ENCODE peak calls at places on chromosomes 11 and 22, in ten cellular contexts. One of them, this sample, is unnamed.

GRCh38 chr11:78253797-78254196 is 65.1 kb downstream of the USP35 start:
- DNase-seq in stimulated activated CD4-positive, alpha-beta T cell treated with anti-CD3 and anti-CD28 coated beads, Interleukin-2, amount 100 ng/mL, for 4 hours: no peak
- DNase-seq in foreskin fibroblast: peak; percentile 30
- DNase-seq in heart right ventricle: no peak
- DNase-seq in activated naive CD8-positive, alpha-beta T cell treated with anti-CD3 and anti-CD28 coated beads, Interleukin-2, amount 50 U/mL, for 16 hours: no peak
- DNase-seq in osteocyte: no peak
- DNase-seq in SK-N-MC: no peak
- DNase-seq in SJSA1: no peak
- DNase-seq in foreskin keratinocyte: no peak
- DNase-seq in Caki2: no peak
- DNase-seq in this sample: no peak

GRCh38 chr11:40405614-40406013 is 1053.8 kb downstream of the LRRC4C start:
- DNase-seq in stimulated activated CD4-positive, alpha-beta T cell treated with anti-CD3 and anti-CD28 coated beads, Interleukin-2, amount 100 ng/mL, for 4 hours: no peak
- DNase-seq in foreskin fibroblast: no peak
- DNase-seq in heart right ventricle: no peak
- DNase-seq in activated naive CD8-positive, alpha-beta T cell treated with anti-CD3 and anti-CD28 coated beads, Interleukin-2, amount 50 U/mL, for 16 hours: no peak
- DNase-seq in osteocyte: no peak
- DNase-seq in SK-N-MC: no peak
- DNase-seq in SJSA1: no peak
- DNase-seq in foreskin keratinocyte: no peak
- DNase-seq in Caki2: no peak
- DNase-seq in this sample: no peak

GRCh38 chr11:75152651-75153553 is 2.0 kb downstream of the SLCO2B1 start:
- DNase-seq in stimulated activated CD4-positive, alpha-beta T cell treated with anti-CD3 and anti-CD28 coated beads, Interleukin-2, amount 100 ng/mL, for 4 hours: no peak
- DNase-seq in foreskin fibroblast: no peak
- DNase-seq in heart right ventricle: no peak
- DNase-seq in activated naive CD8-positive, alpha-beta T cell treated with anti-CD3 and anti-CD28 coated beads, Interleukin-2, amount 50 U/mL, for 16 hours: no peak
- DNase-seq in osteocyte: no peak
- DNase-seq in SK-N-MC: no peak
- DNase-seq in SJSA1: no peak
- DNase-seq in foreskin keratinocyte: no peak
- DNase-seq in Caki2: no peak
- DNase-seq in this sample: no peak

GRCh38 chr11:45091563-45092392 is 54.7 kb upstream of the PRDM11 start:
- DNase-seq in stimulated activated CD4-positive, alpha-beta T cell treated with anti-CD3 and anti-CD28 coated beads, Interleukin-2, amount 100 ng/mL, for 4 hours: no peak
- DNase-seq in foreskin fibroblast: no peak
- DNase-seq in heart right ventricle: no peak
- DNase-seq in activated naive CD8-positive, alpha-beta T cell treated with anti-CD3 and anti-CD28 coated beads, Interleukin-2, amount 50 U/mL, for 16 hours: no peak
- DNase-seq in osteocyte: no peak
- DNase-seq in SK-N-MC: no peak
- DNase-seq in SJSA1: peak; percentile 90
- DNase-seq in foreskin keratinocyte: no peak
- DNase-seq in Caki2: no peak
- DNase-seq in this sample: peak; percentile 79

GRCh38 chr11:74318241-74318932 is 6.9 kb upstream of the P4HA3 start:
- DNase-seq in stimulated activated CD4-positive, alpha-beta T cell treated with anti-CD3 and anti-CD28 coated beads, Interleukin-2, amount 100 ng/mL, for 4 hours: no peak
- DNase-seq in foreskin fibroblast: peak; percentile 24
- DNase-seq in heart right ventricle: no peak
- DNase-seq in activated naive CD8-positive, alpha-beta T cell treated with anti-CD3 and anti-CD28 coated beads, Interleukin-2, amount 50 U/mL, for 16 hours: no peak
- DNase-seq in osteocyte: no peak
- DNase-seq in SK-N-MC: no peak
- DNase-seq in SJSA1: no peak
- DNase-seq in foreskin keratinocyte: no peak
- DNase-seq in Caki2: no peak
- DNase-seq in this sample: no peak

GRCh38 chr11:12587333-12587997 is 86.8 kb upstream of the TEAD1 start:
- DNase-seq in stimulated activated CD4-positive, alpha-beta T cell treated with anti-CD3 and anti-CD28 coated beads, Interleukin-2, amount 100 ng/mL, for 4 hours: no peak
- DNase-seq in foreskin fibroblast: peak; percentile 52
- DNase-seq in heart right ventricle: no peak
- DNase-seq in activated naive CD8-positive, alpha-beta T cell treated with anti-CD3 and anti-CD28 coated beads, Interleukin-2, amount 50 U/mL, for 16 hours: no peak
- DNase-seq in osteocyte: no peak
- DNase-seq in SK-N-MC: no peak
- DNase-seq in SJSA1: no peak
- DNase-seq in foreskin keratinocyte: peak; percentile 36
- DNase-seq in Caki2: peak; percentile 37
- DNase-seq in this sample: no peak

GRCh38 chr22:49209452-49210195 is 618.0 kb downstream of the BRD1 start:
- DNase-seq in stimulated activated CD4-positive, alpha-beta T cell treated with anti-CD3 and anti-CD28 coated beads, Interleukin-2, amount 100 ng/mL, for 4 hours: no peak
- DNase-seq in foreskin fibroblast: no peak
- DNase-seq in heart right ventricle: no peak
- DNase-seq in activated naive CD8-positive, alpha-beta T cell treated with anti-CD3 and anti-CD28 coated beads, Interleukin-2, amount 50 U/mL, for 16 hours: no peak
- DNase-seq in osteocyte: peak; percentile 69
- DNase-seq in SK-N-MC: peak; percentile 61
- DNase-seq in SJSA1: peak; percentile 31
- DNase-seq in foreskin keratinocyte: no peak
- DNase-seq in Caki2: peak; percentile 69
- DNase-seq in this sample: no peak

GRCh38 chr22:48708558-48709245 is 1119.0 kb downstream of the BRD1 start:
- DNase-seq in stimulated activated CD4-positive, alpha-beta T cell treated with anti-CD3 and anti-CD28 coated beads, Interleukin-2, amount 100 ng/mL, for 4 hours: no peak
- DNase-seq in foreskin fibroblast: no peak
- DNase-seq in heart right ventricle: no peak
- DNase-seq in activated naive CD8-positive, alpha-beta T cell treated with anti-CD3 and anti-CD28 coated beads, Interleukin-2, amount 50 U/mL, for 16 hours: no peak
- DNase-seq in osteocyte: no peak
- DNase-seq in SK-N-MC: no peak
- DNase-seq in SJSA1: no peak
- DNase-seq in foreskin keratinocyte: no peak
- DNase-seq in Caki2: no peak
- DNase-seq in this sample: no peak

GRCh38 chr11:36093548-36093947 is 149.7 kb downstream of the LDLRAD3 start:
- DNase-seq in stimulated activated CD4-positive, alpha-beta T cell treated with anti-CD3 and anti-CD28 coated beads, Interleukin-2, amount 100 ng/mL, for 4 hours: no peak
- DNase-seq in foreskin fibroblast: no peak
- DNase-seq in heart right ventricle: no peak
- DNase-seq in activated naive CD8-positive, alpha-beta T cell treated with anti-CD3 and anti-CD28 coated beads, Interleukin-2, amount 50 U/mL, for 16 hours: no peak
- DNase-seq in osteocyte: no peak
- DNase-seq in SK-N-MC: no peak
- DNase-seq in SJSA1: no peak
- DNase-seq in foreskin keratinocyte: no peak
- DNase-seq in Caki2: no peak
- DNase-seq in this sample: no peak

GRCh38 chr11:19615503-19615902 is 97.1 kb upstream of the NAV2 start:
- DNase-seq in stimulated activated CD4-positive, alpha-beta T cell treated with anti-CD3 and anti-CD28 coated beads, Interleukin-2, amount 100 ng/mL, for 4 hours: no peak
- DNase-seq in foreskin fibroblast: no peak
- DNase-seq in heart right ventricle: no peak
- DNase-seq in activated naive CD8-positive, alpha-beta T cell treated with anti-CD3 and anti-CD28 coated beads, Interleukin-2, amount 50 U/mL, for 16 hours: no peak
- DNase-seq in osteocyte: no peak
- DNase-seq in SK-N-MC: no peak
- DNase-seq in SJSA1: no peak
- DNase-seq in foreskin keratinocyte: no peak
- DNase-seq in Caki2: no peak
- DNase-seq in this sample: no peak